ENCODE peak calls at places on chromosomes 7 and 10, in eight cellular contexts. V, R, D, M, Z, T, U and F are unnamed samples.

GRCh38 chr7:66206909-66207240 is 1.7 kb downstream of the TPST1 start:
- DNase-seq in V (no peak), R (no peak), D (no peak), M (no peak), Z (no peak), T (no peak), U (no peak), F (no peak)

GRCh38 chr10:46537309-46537708 is 19.1 kb downstream of the GPRIN2 start:
- DNase-seq in V (no peak), R (no peak), D (no peak), M (no peak), Z (no peak), T (no peak), U (no peak), F (no peak)

GRCh38 chr10:47277352-47278151 is 22.4 kb upstream of the GDF10 start:
- DNase-seq in V (no peak), R (no peak), D (no peak), M (no peak), Z (no peak), T (no peak), U (peak; percentile 9), F (no peak)

GRCh38 chr7:35694161-35694783 is 663 bp downstream of the HERPUD2 start:
- DNase-seq in V (peak; percentile 24), R (no peak), D (no peak), M (peak; percentile 22), Z (no peak), T (peak; percentile 19), U (no peak), F (no peak)

GRCh38 chr7:81120141-81120540 is 201.3 kb upstream of the SEMA3C start:
- DNase-seq in V (no peak), R (no peak), D (no peak), M (no peak), Z (no peak), T (no peak), U (no peak), F (no peak)

GRCh38 chr10:70479626-70480253 is 1.2 kb downstream of the PALD1 start:
- DNase-seq in V (no peak), R (no peak), D (no peak), M (no peak), Z (no peak), T (no peak), U (no peak), F (no peak)

GRCh38 chr7:116443101-116443523 is 56.4 kb upstream of the CAV2 start:
- DNase-seq in V (peak; percentile 86), R (peak; percentile 93), D (peak; percentile 85), M (no peak), Z (peak; percentile 85), T (no peak), U (peak; percentile 66), F (peak; percentile 93)

GRCh38 chr10:29780096-29780495 is 145.3 kb upstream of the SVIL start:
- DNase-seq in V (no peak), R (no peak), D (no peak), M (no peak), Z (no peak), T (no peak), U (no peak), F (no peak)

GRCh38 chr7:113705439-113705838 is 213.4 kb downstream of the PPP1R3A start:
- DNase-seq in V (no peak), R (no peak), D (no peak), M (no peak), Z (no peak), T (no peak), U (no peak), F (peak; percentile 2)

GRCh38 chr10:110344622-110345021 is 39.9 kb upstream of the SMNDC1 start:
- DNase-seq in V (no peak), R (no peak), D (no peak), M (no peak), Z (no peak), T (no peak), U (no peak), F (no peak)

GRCh38 chr7:66627151-66627681 is 1.5 kb upstream of the KCTD7 start:
- DNase-seq in V (peak; percentile 24), R (no peak), D (no peak), M (peak; percentile 42), Z (peak; percentile 17), T (no peak), U (no peak), F (no peak)

GRCh38 chr10:77774940-77775391 is 137.4 kb upstream of the KCNMA1 start:
- DNase-seq in V (no peak), R (no peak), D (no peak), M (no peak), Z (no peak), T (no peak), U (no peak), F (no peak)

GRCh38 chr10:121926669-121927360 is 1.0 kb downstream of the ATE1 start:
- DNase-seq in V (peak; percentile 48), R (no peak), D (no peak), M (no peak), Z (no peak), T (no peak), U (no peak), F (no peak)

GRCh38 chr7:121337398-121337797 is 8.6 kb downstream of the WNT16 start:
- DNase-seq in V (no peak), R (peak; percentile 27), D (no peak), M (peak; percentile 43), Z (peak; percentile 44), T (no peak), U (no peak), F (peak; percentile 46)

GRCh38 chr7:12303507-12303906 is 92.4 kb downstream of the TMEM106B start:
- DNase-seq in V (no peak), R (no peak), D (no peak), M (no peak), Z (no peak), T (peak; percentile 16), U (no peak), F (no peak)